ENCODE peak calls at places on chromosomes 16 and 17, in four cellular contexts. E is stimulated activated naive CD4-positive, alpha-beta T cell; V is NCI-H1092 treated with DMSO at 0.1 percent for 48 hours; U is NCI-H510A. P is an unnamed sample.

GRCh38 chr17:3590231-3590630 is 19.0 kb downstream of the TRPV1 start:
- DNase-seq in U (no peak), V (no peak), E (no peak), P (peak)

GRCh38 chr17:65023791-65024190 is 32.7 kb downstream of the GNA13 start:
- DNase-seq in E (no peak), U (no peak), V (no peak), P (peak)

GRCh38 chr17:19867654-19868395 is at the start of gene ULK2:
- DNase-seq in E (peak), V (peak), U (peak), P (no peak)

GRCh38 chr17:1413281-1413791 is 13.3 kb upstream of the YWHAE start:
- DNase-seq in E (no peak), V (peak), U (peak), P (no peak)

GRCh38 chr17:74742153-74742515 is 5.1 kb downstream of the RAB37 start:
- DNase-seq in U (no peak), V (no peak), E (peak), P (no peak)

GRCh38 chr17:42058018-42058417 is 7.6 kb upstream of the C17orf113 start:
- DNase-seq in E (no peak), U (no peak), V (no peak), P (no peak)

GRCh38 chr17:83119987-83120864 is 40.8 kb downstream of the METRNL start:
- DNase-seq in V (no peak), U (no peak), E (no peak), P (no peak)

GRCh38 chr17:78253946-78254672 is 22.7 kb downstream of the TMEM235 start:
- DNase-seq in U (peak), E (peak), V (peak), P (peak)

GRCh38 chr16:85983064-85983463 is 84.1 kb downstream of the IRF8 start:
- DNase-seq in V (no peak), E (no peak), U (no peak), P (no peak)

GRCh38 chr17:79188048-79188447 is 113.4 kb downstream of the ENGASE start:
- DNase-seq in U (no peak), V (peak), E (no peak), P (no peak)

GRCh38 chr16:1812732-1813163 is 13.9 kb downstream of the HAGH start:
- DNase-seq in U (no peak), V (peak), E (peak), P (no peak)

GRCh38 chr16:3187798-3188674 is at the start of gene OR1F1:
- DNase-seq in U (no peak), V (peak), E (peak), P (peak)

GRCh38 chr16:14106457-14106856 is 35.3 kb downstream of the MRTFB start:
- DNase-seq in V (no peak), E (no peak), U (no peak), P (no peak)

GRCh38 chr17:78664476-78665384 is 87.5 kb upstream of the DNAH17 start:
- DNase-seq in V (no peak), U (no peak), E (no peak), P (no peak)

GRCh38 chr17:39069114-39069756 is 82.2 kb downstream of the PLXDC1 start:
- DNase-seq in V (peak), E (peak), U (no peak), P (peak)

GRCh38 chr16:51951668-51952298 is 595.2 kb downstream of the TOX3 start:
- DNase-seq in U (no peak), E (no peak), V (no peak), P (no peak)

GRCh38 chr17:2083613-2084128 is 28.8 kb downstream of the HIC1 start:
- DNase-seq in E (no peak), V (no peak), U (no peak), P (no peak)

GRCh38 chr16:11248133-11248532 is 7.9 kb downstream of the SOCS1 start:
- DNase-seq in V (no peak), E (no peak), U (no peak), P (no peak)

GRCh38 chr16:22624759-22625533 is 114.3 kb downstream of the NPIPB5 start:
- DNase-seq in E (no peak), U (no peak), V (no peak), P (no peak)

GRCh38 chr17:45225964-45226530 is 4.4 kb downstream of the FMNL1 start:
- DNase-seq in V (no peak), U (no peak), E (peak), P (no peak)

GRCh38 chr16:77376358-77376757 is 58.5 kb downstream of the ADAMTS18 start:
- DNase-seq in V (no peak), E (no peak), U (no peak), P (no peak)

GRCh38 chr16:23900480-23901177 is 64.8 kb downstream of the PRKCB start:
- DNase-seq in V (no peak), E (no peak), U (no peak), P (no peak)

GRCh38 chr17:3636154-3636907 is at the start of the genes CTNS and SHPK:
- DNase-seq in V (peak), E (peak), U (peak), P (peak)

GRCh38 chr17:43832168-43832975 is 574 bp downstream of the MPP3 start:
- DNase-seq in V (no peak), U (peak), E (no peak), P (no peak)

GRCh38 chr17:8552582-8553320 is 77.8 kb downstream of the MYH10 start:
- DNase-seq in U (no peak), V (no peak), E (no peak), P (no peak)

GRCh38 chr17:79838541-79839274 is 532 bp downstream of the CBX4 start:
- DNase-seq in V (peak), E (peak), U (no peak), P (no peak)

GRCh38 chr16:68298907-68299515 is 11.7 kb downstream of the SLC7A6OS start:
- DNase-seq in E (no peak), V (no peak), U (no peak), P (no peak)

GRCh38 chr17:13346081-13346533 is 255.6 kb downstream of the HS3ST3A1 start:
- DNase-seq in U (no peak), E (no peak), V (no peak), P (no peak)

GRCh38 chr17:80473701-80474100 is 2.7 kb downstream of the NPTX1 start:
- DNase-seq in E (no peak), U (no peak), V (no peak), P (no peak)

GRCh38 chr16:57736419-57737281 is 1.1 kb downstream of the KATNB1 start:
- DNase-seq in V (peak), U (no peak), E (peak), P (no peak)

GRCh38 chr17:50055055-50055425 is 870 bp upstream of the ITGA3 start:
- DNase-seq in U (peak), V (no peak), E (peak), P (peak)

GRCh38 chr17:70374496-70374895 is 205.2 kb downstream of the KCNJ2 start:
- DNase-seq in E (no peak), U (no peak), V (no peak), P (no peak)

GRCh38 chr16:75726390-75726789 is at the start of gene CPHXL:
- DNase-seq in E (no peak), V (no peak), U (no peak), P (no peak)

GRCh38 chr16:17470871-17471744 is at the start of gene XYLT1:
- DNase-seq in V (peak), U (peak), E (peak), P (no peak)

P was measured in DMS79.